ENCODE peak calls at places on chromosomes 13 and 19, in ten cellular contexts. One of them, this sample, is unnamed.
A peak's percentile ranks its signal among the peaks of the same experiment; 100 is the strongest.

GRCh38 chr19:5376928-5377327 is 36.3 kb upstream of the PTPRS start:
- DNase-seq in left ventricle myocardium inferior: no peak
- DNase-seq in OCI-M1: no peak
- DNase-seq in ascending aorta: no peak
- DNase-seq in mucosa of descending colon: no peak
- DNase-seq in iris pigment epithelial cell: no peak
- DNase-seq in thyroid gland: no peak
- DNase-seq in heart right ventricle: no peak
- DNase-seq in mesenchymal stem cell: no peak
- DNase-seq in M059J: no peak
- DNase-seq in this sample: no peak

GRCh38 chr13:99398916-99399622 is 91.9 kb upstream of the GPR183 start:
- DNase-seq in left ventricle myocardium inferior: no peak
- DNase-seq in OCI-M1: no peak
- DNase-seq in ascending aorta: no peak
- DNase-seq in mucosa of descending colon: no peak
- DNase-seq in iris pigment epithelial cell: no peak
- DNase-seq in thyroid gland: no peak
- DNase-seq in heart right ventricle: no peak
- DNase-seq in mesenchymal stem cell: no peak
- DNase-seq in M059J: no peak
- DNase-seq in this sample: no peak

GRCh38 chr13:40061466-40062450 is 406.3 kb downstream of the COG6 start:
- DNase-seq in left ventricle myocardium inferior: no peak
- DNase-seq in OCI-M1: no peak
- DNase-seq in ascending aorta: no peak
- DNase-seq in mucosa of descending colon: no peak
- DNase-seq in iris pigment epithelial cell: peak; percentile 57
- DNase-seq in thyroid gland: no peak
- DNase-seq in heart right ventricle: no peak
- DNase-seq in mesenchymal stem cell: no peak
- DNase-seq in M059J: peak; percentile 72
- DNase-seq in this sample: no peak

GRCh38 chr13:113595131-113595530 is 10.6 kb downstream of the TFDP1 start:
- DNase-seq in left ventricle myocardium inferior: no peak
- DNase-seq in OCI-M1: no peak
- DNase-seq in ascending aorta: no peak
- DNase-seq in mucosa of descending colon: no peak
- DNase-seq in iris pigment epithelial cell: no peak
- DNase-seq in thyroid gland: no peak
- DNase-seq in heart right ventricle: no peak
- DNase-seq in mesenchymal stem cell: no peak
- DNase-seq in M059J: no peak
- DNase-seq in this sample: no peak

GRCh38 chr19:11881151-11881800 is 6.3 kb upstream of the ZNF69 start:
- DNase-seq in left ventricle myocardium inferior: peak; percentile 20
- DNase-seq in OCI-M1: peak; percentile 92
- DNase-seq in ascending aorta: no peak
- DNase-seq in mucosa of descending colon: peak; percentile 88
- DNase-seq in iris pigment epithelial cell: peak; percentile 49
- DNase-seq in thyroid gland: peak; percentile 64
- DNase-seq in heart right ventricle: peak; percentile 53
- DNase-seq in mesenchymal stem cell: peak; percentile 68
- DNase-seq in M059J: peak; percentile 32
- DNase-seq in this sample: peak; percentile 37

GRCh38 chr13:70107498-70108271 is at the start of gene ATXN8OS:
- DNase-seq in left ventricle myocardium inferior: no peak
- DNase-seq in OCI-M1: no peak
- DNase-seq in ascending aorta: no peak
- DNase-seq in mucosa of descending colon: no peak
- DNase-seq in iris pigment epithelial cell: peak; percentile 6
- DNase-seq in thyroid gland: no peak
- DNase-seq in heart right ventricle: no peak
- DNase-seq in mesenchymal stem cell: peak; percentile 33
- DNase-seq in M059J: no peak
- DNase-seq in this sample: no peak

GRCh38 chr13:96804186-96804585 is 190.1 kb downstream of the OXGR1 start:
- DNase-seq in left ventricle myocardium inferior: no peak
- DNase-seq in OCI-M1: no peak
- DNase-seq in ascending aorta: no peak
- DNase-seq in mucosa of descending colon: peak; percentile 21
- DNase-seq in iris pigment epithelial cell: no peak
- DNase-seq in thyroid gland: no peak
- DNase-seq in heart right ventricle: no peak
- DNase-seq in mesenchymal stem cell: no peak
- DNase-seq in M059J: no peak
- DNase-seq in this sample: no peak

GRCh38 chr19:51161266-51161665 is 19.2 kb downstream of the SIGLEC7 start:
- DNase-seq in left ventricle myocardium inferior: no peak
- DNase-seq in OCI-M1: no peak
- DNase-seq in ascending aorta: no peak
- DNase-seq in mucosa of descending colon: no peak
- DNase-seq in iris pigment epithelial cell: no peak
- DNase-seq in thyroid gland: no peak
- DNase-seq in heart right ventricle: no peak
- DNase-seq in mesenchymal stem cell: no peak
- DNase-seq in M059J: no peak
- DNase-seq in this sample: no peak

GRCh38 chr19:50794074-50794777 is 4.0 kb downstream of the ACP4 start:
- DNase-seq in left ventricle myocardium inferior: no peak
- DNase-seq in OCI-M1: peak; percentile 58
- DNase-seq in ascending aorta: no peak
- DNase-seq in mucosa of descending colon: peak; percentile 61
- DNase-seq in iris pigment epithelial cell: peak; percentile 31
- DNase-seq in thyroid gland: peak; percentile 44
- DNase-seq in heart right ventricle: no peak
- DNase-seq in mesenchymal stem cell: no peak
- DNase-seq in M059J: peak; percentile 50
- DNase-seq in this sample: no peak

GRCh38 chr13:29749401-29750177 is 100.8 kb downstream of the UBL3 start:
- DNase-seq in left ventricle myocardium inferior: no peak
- DNase-seq in OCI-M1: peak; percentile 3
- DNase-seq in ascending aorta: no peak
- DNase-seq in mucosa of descending colon: no peak
- DNase-seq in iris pigment epithelial cell: peak; percentile 33
- DNase-seq in thyroid gland: no peak
- DNase-seq in heart right ventricle: no peak
- DNase-seq in mesenchymal stem cell: peak; percentile 79
- DNase-seq in M059J: peak; percentile 49
- DNase-seq in this sample: no peak

GRCh38 chr13:21020176-21020575 is 41.2 kb downstream of the LATS2 start:
- DNase-seq in left ventricle myocardium inferior: no peak
- DNase-seq in OCI-M1: no peak
- DNase-seq in ascending aorta: no peak
- DNase-seq in mucosa of descending colon: no peak
- DNase-seq in iris pigment epithelial cell: no peak
- DNase-seq in thyroid gland: no peak
- DNase-seq in heart right ventricle: no peak
- DNase-seq in mesenchymal stem cell: no peak
- DNase-seq in M059J: peak; percentile 54
- DNase-seq in this sample: no peak

GRCh38 chr13:79481685-79482052 is 714 bp downstream of the NDFIP2 start:
- DNase-seq in left ventricle myocardium inferior: no peak
- DNase-seq in OCI-M1: peak; percentile 54
- DNase-seq in ascending aorta: no peak
- DNase-seq in mucosa of descending colon: peak; percentile 55
- DNase-seq in iris pigment epithelial cell: no peak
- DNase-seq in thyroid gland: no peak
- DNase-seq in heart right ventricle: no peak
- DNase-seq in mesenchymal stem cell: no peak
- DNase-seq in M059J: peak; percentile 26
- DNase-seq in this sample: no peak

GRCh38 chr19:41377977-41378707 is 1.8 kb downstream of the TMEM91 start:
- DNase-seq in left ventricle myocardium inferior: no peak
- DNase-seq in OCI-M1: no peak
- DNase-seq in ascending aorta: no peak
- DNase-seq in mucosa of descending colon: no peak
- DNase-seq in iris pigment epithelial cell: no peak
- DNase-seq in thyroid gland: no peak
- DNase-seq in heart right ventricle: no peak
- DNase-seq in mesenchymal stem cell: peak; percentile 54
- DNase-seq in M059J: no peak
- DNase-seq in this sample: no peak

GRCh38 chr19:800360-801029 is 3.2 kb downstream of the PTBP1 start:
- DNase-seq in left ventricle myocardium inferior: no peak
- DNase-seq in OCI-M1: no peak
- DNase-seq in ascending aorta: no peak
- DNase-seq in mucosa of descending colon: peak; percentile 56
- DNase-seq in iris pigment epithelial cell: peak; percentile 67
- DNase-seq in thyroid gland: peak; percentile 86
- DNase-seq in heart right ventricle: no peak
- DNase-seq in mesenchymal stem cell: no peak
- DNase-seq in M059J: no peak
- DNase-seq in this sample: peak; percentile 19

GRCh38 chr13:112905619-112905989 is 63.4 kb upstream of the MCF2L start:
- DNase-seq in left ventricle myocardium inferior: no peak
- DNase-seq in OCI-M1: no peak
- DNase-seq in ascending aorta: no peak
- DNase-seq in mucosa of descending colon: no peak
- DNase-seq in iris pigment epithelial cell: no peak
- DNase-seq in thyroid gland: no peak
- DNase-seq in heart right ventricle: no peak
- DNase-seq in mesenchymal stem cell: no peak
- DNase-seq in M059J: no peak
- DNase-seq in this sample: no peak

GRCh38 chr13:26497991-26498423 is 59.5 kb upstream of the WASF3 start:
- DNase-seq in left ventricle myocardium inferior: no peak
- DNase-seq in OCI-M1: no peak
- DNase-seq in ascending aorta: no peak
- DNase-seq in mucosa of descending colon: no peak
- DNase-seq in iris pigment epithelial cell: peak; percentile 97
- DNase-seq in thyroid gland: no peak
- DNase-seq in heart right ventricle: no peak
- DNase-seq in mesenchymal stem cell: peak; percentile 36
- DNase-seq in M059J: peak; percentile 69
- DNase-seq in this sample: no peak

GRCh38 chr13:24128112-24128511 is 32.4 kb upstream of the SPATA13 start:
- DNase-seq in left ventricle myocardium inferior: no peak
- DNase-seq in OCI-M1: no peak
- DNase-seq in ascending aorta: no peak
- DNase-seq in mucosa of descending colon: no peak
- DNase-seq in iris pigment epithelial cell: no peak
- DNase-seq in thyroid gland: no peak
- DNase-seq in heart right ventricle: no peak
- DNase-seq in mesenchymal stem cell: no peak
- DNase-seq in M059J: no peak
- DNase-seq in this sample: no peak

GRCh38 chr13:113631341-113632095 is 26.5 kb downstream of the ATP4B start:
- DNase-seq in left ventricle myocardium inferior: peak; percentile 8
- DNase-seq in OCI-M1: no peak
- DNase-seq in ascending aorta: no peak
- DNase-seq in mucosa of descending colon: no peak
- DNase-seq in iris pigment epithelial cell: no peak
- DNase-seq in thyroid gland: no peak
- DNase-seq in heart right ventricle: no peak
- DNase-seq in mesenchymal stem cell: no peak
- DNase-seq in M059J: no peak
- DNase-seq in this sample: no peak

GRCh38 chr19:49556412-49557398 is 23.7 kb downstream of the NOSIP start:
- DNase-seq in left ventricle myocardium inferior: no peak
- DNase-seq in OCI-M1: no peak
- DNase-seq in ascending aorta: no peak
- DNase-seq in mucosa of descending colon: no peak
- DNase-seq in iris pigment epithelial cell: no peak
- DNase-seq in thyroid gland: no peak
- DNase-seq in heart right ventricle: no peak
- DNase-seq in mesenchymal stem cell: no peak
- DNase-seq in M059J: no peak
- DNase-seq in this sample: no peak

GRCh38 chr13:45257638-45258338 is 56.9 kb upstream of the KCTD4 start:
- DNase-seq in left ventricle myocardium inferior: no peak
- DNase-seq in OCI-M1: peak; percentile 18
- DNase-seq in ascending aorta: no peak
- DNase-seq in mucosa of descending colon: no peak
- DNase-seq in iris pigment epithelial cell: peak; percentile 56
- DNase-seq in thyroid gland: no peak
- DNase-seq in heart right ventricle: no peak
- DNase-seq in mesenchymal stem cell: no peak
- DNase-seq in M059J: peak; percentile 61
- DNase-seq in this sample: no peak

GRCh38 chr13:46756977-46757376 is 40.0 kb downstream of the ESD start:
- DNase-seq in left ventricle myocardium inferior: no peak
- DNase-seq in OCI-M1: peak; percentile 40
- DNase-seq in ascending aorta: no peak
- DNase-seq in mucosa of descending colon: no peak
- DNase-seq in iris pigment epithelial cell: peak; percentile 66
- DNase-seq in thyroid gland: no peak
- DNase-seq in heart right ventricle: no peak
- DNase-seq in mesenchymal stem cell: peak; percentile 70
- DNase-seq in M059J: no peak
- DNase-seq in this sample: no peak

GRCh38 chr19:855566-856120 is 3.5 kb downstream of the ELANE start:
- DNase-seq in left ventricle myocardium inferior: no peak
- DNase-seq in OCI-M1: no peak
- DNase-seq in ascending aorta: no peak
- DNase-seq in mucosa of descending colon: no peak
- DNase-seq in iris pigment epithelial cell: no peak
- DNase-seq in thyroid gland: no peak
- DNase-seq in heart right ventricle: no peak
- DNase-seq in mesenchymal stem cell: no peak
- DNase-seq in M059J: no peak
- DNase-seq in this sample: peak; percentile 22

GRCh38 chr13:31421756-31422155 is 222.0 kb downstream of the B3GLCT start:
- DNase-seq in left ventricle myocardium inferior: no peak
- DNase-seq in OCI-M1: no peak
- DNase-seq in ascending aorta: no peak
- DNase-seq in mucosa of descending colon: no peak
- DNase-seq in iris pigment epithelial cell: no peak
- DNase-seq in thyroid gland: no peak
- DNase-seq in heart right ventricle: no peak
- DNase-seq in mesenchymal stem cell: no peak
- DNase-seq in M059J: no peak
- DNase-seq in this sample: no peak

GRCh38 chr13:63408227-63409202 is 1992.9 kb upstream of the PCDH20 start:
- DNase-seq in left ventricle myocardium inferior: no peak
- DNase-seq in OCI-M1: no peak
- DNase-seq in ascending aorta: no peak
- DNase-seq in mucosa of descending colon: no peak
- DNase-seq in iris pigment epithelial cell: peak; percentile 46
- DNase-seq in thyroid gland: no peak
- DNase-seq in heart right ventricle: no peak
- DNase-seq in mesenchymal stem cell: peak; percentile 11
- DNase-seq in M059J: no peak
- DNase-seq in this sample: no peak

GRCh38 chr19:45528149-45528743 is 21.0 kb downstream of the VASP start:
- DNase-seq in left ventricle myocardium inferior: no peak
- DNase-seq in OCI-M1: no peak
- DNase-seq in ascending aorta: no peak
- DNase-seq in mucosa of descending colon: no peak
- DNase-seq in iris pigment epithelial cell: peak; percentile 40
- DNase-seq in thyroid gland: no peak
- DNase-seq in heart right ventricle: no peak
- DNase-seq in mesenchymal stem cell: peak; percentile 61
- DNase-seq in M059J: peak; percentile 79
- DNase-seq in this sample: peak; percentile 27

GRCh38 chr13:20006206-20006605 is 47.7 kb downstream of the ZMYM2 start:
- DNase-seq in left ventricle myocardium inferior: no peak
- DNase-seq in OCI-M1: no peak
- DNase-seq in ascending aorta: no peak
- DNase-seq in mucosa of descending colon: no peak
- DNase-seq in iris pigment epithelial cell: peak; percentile 77
- DNase-seq in thyroid gland: no peak
- DNase-seq in heart right ventricle: no peak
- DNase-seq in mesenchymal stem cell: peak; percentile 30
- DNase-seq in M059J: peak; percentile 72
- DNase-seq in this sample: no peak

GRCh38 chr13:90156390-90156789 is 1191.1 kb upstream of the MIR17HG start:
- DNase-seq in left ventricle myocardium inferior: no peak
- DNase-seq in OCI-M1: no peak
- DNase-seq in ascending aorta: no peak
- DNase-seq in mucosa of descending colon: no peak
- DNase-seq in iris pigment epithelial cell: no peak
- DNase-seq in thyroid gland: no peak
- DNase-seq in heart right ventricle: no peak
- DNase-seq in mesenchymal stem cell: no peak
- DNase-seq in M059J: no peak
- DNase-seq in this sample: no peak

GRCh38 chr19:48728882-48729645 is 9.5 kb upstream of the MAMSTR start:
- DNase-seq in left ventricle myocardium inferior: no peak
- DNase-seq in OCI-M1: no peak
- DNase-seq in ascending aorta: no peak
- DNase-seq in mucosa of descending colon: no peak
- DNase-seq in iris pigment epithelial cell: no peak
- DNase-seq in thyroid gland: peak; percentile 40
- DNase-seq in heart right ventricle: no peak
- DNase-seq in mesenchymal stem cell: no peak
- DNase-seq in M059J: no peak
- DNase-seq in this sample: no peak